ENCODE peak calls at places on chromosomes 6 and 20, in six cellular contexts. M is sigmoid colon, A is adrenal gland, K is stomach, N is body of pancreas, B is tibial nerve. P is an unnamed sample. For H3K27me3, the result is how much of the 10 kb centered on the place peaks cover.

GRCh38 chr20:38458314-38458713 is 14.3 kb upstream of the RALGAPB start:
- DNase-seq in M (peak), A (no peak), K (no peak), N (no peak), B (no peak), P (no peak)

GRCh38 chr6:40393641-40394040 is 193.5 kb downstream of the LRFN2 start:
- DNase-seq in M (no peak), A (no peak), K (no peak), N (no peak), B (no peak), P (no peak)

GRCh38 chr20:43910564-43910963 is 4.1 kb upstream of the TOX2 start:
- DNase-seq in M (no peak), A (no peak), K (no peak), N (no peak), B (no peak), P (no peak)

GRCh38 chr6:13725570-13725969 is 13.9 kb upstream of the RANBP9 start:
- DNase-seq in M (no peak), A (no peak), K (peak), N (no peak), B (no peak), P (peak)

GRCh38 chr6:134145786-134146185 is 93.4 kb upstream of the SLC2A12 start:
- DNase-seq in M (no peak), A (no peak), K (no peak), N (no peak), B (no peak), P (no peak)

GRCh38 chr6:119311514-119312142 is 37.9 kb downstream of the MAN1A1 start:
- DNase-seq in M (no peak), A (no peak), K (no peak), N (no peak), B (no peak), P (no peak)

GRCh38 chr20:61757678-61758555 is 307.8 kb downstream of the TAF4 start:
- DNase-seq in M (peak), A (no peak), K (no peak), N (no peak), B (no peak), P (no peak)

GRCh38 chr6:44538841-44539240 is 151.3 kb downstream of the CDC5L start:
- DNase-seq in M (no peak), A (no peak), K (no peak), N (no peak), B (no peak), P (no peak)

GRCh38 chr6:34073504-34073903 is 72.4 kb downstream of the GRM4 start:
- DNase-seq in M (no peak), A (no peak), K (no peak), N (no peak), B (no peak), P (no peak)

GRCh38 chr6:49326337-49326736 is 136.7 kb downstream of the MMUT start:
- DNase-seq in M (no peak), A (no peak), K (no peak), N (no peak), B (no peak), P (no peak)

GRCh38 chr6:139378226-139378625 is 3.8 kb upstream of the CITED2 start:
- DNase-seq in M (no peak), A (no peak), K (no peak), N (no peak), B (no peak), P (no peak)

GRCh38 chr6:79167931-79168694 is 66.4 kb downstream of the HMGN3 start:
- DNase-seq in M (no peak), A (no peak), K (no peak), N (no peak), B (no peak), P (no peak)

GRCh38 chr20:50491926-50492634 is 18.1 kb upstream of the PTPN1 start:
- DNase-seq in M (peak), A (no peak), K (no peak), N (no peak), B (no peak), P (no peak)

GRCh38 chr6:25930532-25931410 is at the start of gene SLC17A2:
- DNase-seq in M (no peak), A (no peak), K (no peak), N (no peak), B (no peak), P (no peak)

GRCh38 chr20:38905375-38905774 is 20.8 kb upstream of the FAM83D start:
- DNase-seq in M (no peak), A (no peak), K (no peak), N (no peak), B (no peak), P (no peak)

GRCh38 chr6:104682722-104683643 is 176.7 kb downstream of the HACE1 start:
- DNase-seq in M (no peak), A (peak), K (peak), N (peak), B (peak), P (no peak)

GRCh38 chr6:166308769-166309589 is 787 bp upstream of the PRR18 start:
- DNase-seq in M (no peak), A (no peak), K (peak), N (no peak), B (no peak), P (no peak)

GRCh38 chr6:160027931-160028330 is 59.0 kb downstream of the IGF2R start:
- DNase-seq in M (no peak), A (no peak), K (no peak), N (no peak), B (no peak), P (no peak)

GRCh38 chr6:160022101-160022500 is 53.2 kb downstream of the IGF2R start:
- DNase-seq in M (no peak), A (no peak), K (no peak), N (no peak), B (no peak), P (no peak)

GRCh38 chr6:160027076-160027475 is 58.2 kb downstream of the IGF2R start:
- DNase-seq in M (no peak), A (no peak), K (no peak), N (no peak), B (no peak), P (no peak)

GRCh38 chr6:160024152-160024551 is 55.3 kb downstream of the IGF2R start:
- DNase-seq in M (no peak), A (no peak), K (no peak), N (no peak), B (no peak), P (no peak)

GRCh38 chr6:160022793-160023192 is 53.9 kb downstream of the IGF2R start:
- DNase-seq in M (no peak), A (no peak), K (no peak), N (no peak), B (no peak), P (no peak)
- TF ChIP-seq POLR2A in M (no peak), A (no peak), K (no peak), N (no peak), B (no peak), P (no peak)

DNA sequence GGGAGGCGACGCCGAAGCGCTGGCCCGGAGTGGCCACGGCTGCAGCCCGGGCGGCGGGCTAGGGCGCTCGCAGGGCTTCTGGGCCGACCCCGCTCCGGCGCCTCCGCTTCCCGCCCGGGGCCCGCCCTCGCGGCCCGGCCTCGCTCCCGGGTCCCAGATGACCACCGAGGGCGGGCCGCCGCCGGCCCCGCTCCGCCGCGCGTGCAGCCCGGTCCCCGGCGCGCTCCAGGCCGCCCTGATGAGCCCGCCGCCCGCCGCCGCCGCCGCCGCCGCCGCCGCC is 355 bp downstream of the FOXF2 start:
- DNase-seq in M (no peak), A (no peak), K (no peak), N (no peak), B (no peak), P (no peak)
- H3K27me3 ChIP-seq in M (under half), A (half or more), K (half or more), N (under half), B (half or more), P (under half)

GRCh38 chr20:36726168-36726567 is 19.7 kb downstream of the NDRG3 start:
- DNase-seq in M (no peak), A (peak), K (no peak), N (no peak), B (no peak), P (no peak)

GRCh38 chr20:36717657-36718056 is 28.2 kb downstream of the NDRG3 start:
- DNase-seq in M (no peak), A (no peak), K (no peak), N (no peak), B (no peak), P (no peak)

DNA sequence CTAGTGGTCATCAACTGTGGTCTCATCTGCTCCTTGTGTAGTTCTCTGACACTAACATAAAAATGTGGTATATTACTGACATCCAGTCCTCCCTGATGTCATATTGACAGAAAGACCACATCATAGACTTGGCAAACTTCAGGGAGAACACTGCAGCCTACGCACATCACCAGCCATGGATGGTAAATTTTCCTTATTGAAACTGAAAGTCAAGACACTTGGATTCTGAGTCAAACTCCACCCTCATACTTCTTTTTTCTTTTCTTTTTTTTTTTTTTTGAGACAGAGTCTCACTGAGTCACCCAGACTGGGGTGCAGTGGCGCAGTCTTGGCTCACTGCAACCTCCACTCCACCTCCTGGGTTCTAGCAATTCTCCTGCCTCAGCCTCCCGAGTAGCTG is 25.4 kb downstream of the NDRG3 start:
- DNase-seq in M (no peak), A (no peak), K (no peak), N (no peak), B (no peak), P (no peak)
- H3K27ac ChIP-seq in M (no peak), A (no peak), K (no peak), N (no peak), B (no peak), P (no peak)

DNA sequence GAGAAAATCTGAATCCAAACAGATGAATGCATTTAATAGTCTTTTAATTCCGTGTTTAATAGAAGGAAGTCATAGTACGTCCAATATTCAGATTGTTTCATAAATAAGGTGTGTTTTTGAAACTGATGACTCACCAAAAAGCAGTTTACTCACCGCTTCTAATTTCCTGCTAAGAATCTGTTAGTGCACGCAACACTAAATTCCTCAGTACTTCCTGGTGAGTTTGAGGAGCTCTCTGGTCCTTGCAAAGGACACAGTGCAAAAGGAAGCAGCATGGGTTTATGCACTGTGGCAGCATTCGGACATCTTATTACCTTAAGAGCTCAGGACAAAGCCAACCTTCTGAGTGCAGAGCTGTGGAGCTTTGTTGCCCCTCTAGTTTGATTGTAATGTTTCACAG is 2.3 kb upstream of the ADGRF1 start:
- DNase-seq in M (no peak), A (no peak), K (peak), N (no peak), B (no peak), P (peak)
- TF ChIP-seq POLR2A in M (no peak), A (no peak), K (no peak), N (no peak), B (no peak), P (no peak)

P was measured in prostate gland.